ENCODE peak calls at places on chromosomes 5 and 9, in ten cellular contexts. One of them, this sample, is unnamed.

GRCh38 chr5:27494845-27495244 is 456.5 kb upstream of the CDH9 start:
- DNase-seq in activated T-cell treated with anti-CD3 and anti-CD28 coated beads, Interleukin-2, amount 50 U/mL, for 72 hours: no peak
- DNase-seq in dermis blood vessel endothelial cell: no peak
- DNase-seq in RPMI7951: peak
- DNase-seq in dorsolateral prefrontal cortex: no peak
- DNase-seq in GM23248: no peak
- DNase-seq in 8988T: no peak
- DNase-seq in aorta: no peak
- DNase-seq in HL-60: no peak
- DNase-seq in substantia nigra: no peak
- DNase-seq in this sample: no peak

GRCh38 chr5:38060354-38060753 is 198.0 kb upstream of the EGFLAM start:
- DNase-seq in substantia nigra: no peak
- DNase-seq in GM23248: peak
- DNase-seq in dermis blood vessel endothelial cell: no peak
- DNase-seq in 8988T: no peak
- DNase-seq in RPMI7951: peak
- DNase-seq in activated T-cell treated with anti-CD3 and anti-CD28 coated beads, Interleukin-2, amount 50 U/mL, for 72 hours: no peak
- DNase-seq in dorsolateral prefrontal cortex: no peak
- DNase-seq in aorta: no peak
- DNase-seq in HL-60: no peak
- DNase-seq in this sample: no peak

GRCh38 chr9:87479801-87480201 is 17.9 kb upstream of the DAPK1 start:
- DNase-seq in 8988T: no peak
- DNase-seq in RPMI7951: peak
- DNase-seq in dorsolateral prefrontal cortex: no peak
- DNase-seq in activated T-cell treated with anti-CD3 and anti-CD28 coated beads, Interleukin-2, amount 50 U/mL, for 72 hours: no peak
- DNase-seq in dermis blood vessel endothelial cell: no peak
- DNase-seq in HL-60: peak
- DNase-seq in GM23248: no peak
- DNase-seq in substantia nigra: no peak
- DNase-seq in aorta: no peak
- DNase-seq in this sample: no peak

GRCh38 chr9:133584559-133585476 is 24.4 kb downstream of the FAM163B start:
- DNase-seq in GM23248: peak
- DNase-seq in 8988T: no peak
- DNase-seq in RPMI7951: no peak
- DNase-seq in dermis blood vessel endothelial cell: no peak
- DNase-seq in aorta: no peak
- DNase-seq in HL-60: no peak
- DNase-seq in activated T-cell treated with anti-CD3 and anti-CD28 coated beads, Interleukin-2, amount 50 U/mL, for 72 hours: no peak
- DNase-seq in dorsolateral prefrontal cortex: no peak
- DNase-seq in substantia nigra: no peak
- DNase-seq in this sample: no peak

GRCh38 chr9:72353455-72354116 is 11.4 kb downstream of the ZFAND5 start:
- DNase-seq in aorta: no peak
- DNase-seq in HL-60: no peak
- DNase-seq in activated T-cell treated with anti-CD3 and anti-CD28 coated beads, Interleukin-2, amount 50 U/mL, for 72 hours: no peak
- DNase-seq in 8988T: no peak
- DNase-seq in dermis blood vessel endothelial cell: no peak
- DNase-seq in dorsolateral prefrontal cortex: no peak
- DNase-seq in GM23248: no peak
- DNase-seq in substantia nigra: no peak
- DNase-seq in RPMI7951: no peak
- DNase-seq in this sample: no peak

GRCh38 chr5:162684145-162684544 is 616.6 kb downstream of the GABRG2 start:
- DNase-seq in activated T-cell treated with anti-CD3 and anti-CD28 coated beads, Interleukin-2, amount 50 U/mL, for 72 hours: no peak
- DNase-seq in RPMI7951: no peak
- DNase-seq in 8988T: no peak
- DNase-seq in dorsolateral prefrontal cortex: no peak
- DNase-seq in substantia nigra: no peak
- DNase-seq in dermis blood vessel endothelial cell: no peak
- DNase-seq in aorta: no peak
- DNase-seq in GM23248: no peak
- DNase-seq in HL-60: no peak
- DNase-seq in this sample: no peak

GRCh38 chr5:159310492-159310891 is 19.8 kb downstream of the IL12B start:
- DNase-seq in HL-60: no peak
- DNase-seq in RPMI7951: no peak
- DNase-seq in activated T-cell treated with anti-CD3 and anti-CD28 coated beads, Interleukin-2, amount 50 U/mL, for 72 hours: peak
- DNase-seq in dermis blood vessel endothelial cell: no peak
- DNase-seq in GM23248: no peak
- DNase-seq in aorta: no peak
- DNase-seq in substantia nigra: no peak
- DNase-seq in dorsolateral prefrontal cortex: no peak
- DNase-seq in 8988T: no peak
- DNase-seq in this sample: peak

GRCh38 chr9:121942866-121943265 is 150.2 kb downstream of the TTLL11 start:
- DNase-seq in activated T-cell treated with anti-CD3 and anti-CD28 coated beads, Interleukin-2, amount 50 U/mL, for 72 hours: no peak
- DNase-seq in substantia nigra: no peak
- DNase-seq in HL-60: no peak
- DNase-seq in 8988T: no peak
- DNase-seq in RPMI7951: no peak
- DNase-seq in GM23248: no peak
- DNase-seq in dorsolateral prefrontal cortex: no peak
- DNase-seq in aorta: no peak
- DNase-seq in dermis blood vessel endothelial cell: no peak
- DNase-seq in this sample: no peak

GRCh38 chr9:137445930-137446431 is 4.8 kb upstream of the ENTPD8 start:
- DNase-seq in substantia nigra: no peak
- DNase-seq in dorsolateral prefrontal cortex: no peak
- DNase-seq in 8988T: no peak
- DNase-seq in activated T-cell treated with anti-CD3 and anti-CD28 coated beads, Interleukin-2, amount 50 U/mL, for 72 hours: no peak
- DNase-seq in GM23248: peak
- DNase-seq in RPMI7951: no peak
- DNase-seq in aorta: peak
- DNase-seq in dermis blood vessel endothelial cell: no peak
- DNase-seq in HL-60: no peak
- DNase-seq in this sample: no peak

GRCh38 chr9:108356806-108357205 is 499.0 kb downstream of the ACTL7B start:
- DNase-seq in activated T-cell treated with anti-CD3 and anti-CD28 coated beads, Interleukin-2, amount 50 U/mL, for 72 hours: no peak
- DNase-seq in substantia nigra: no peak
- DNase-seq in aorta: no peak
- DNase-seq in 8988T: no peak
- DNase-seq in HL-60: no peak
- DNase-seq in dermis blood vessel endothelial cell: no peak
- DNase-seq in RPMI7951: no peak
- DNase-seq in dorsolateral prefrontal cortex: no peak
- DNase-seq in GM23248: no peak
- DNase-seq in this sample: no peak

GRCh38 chr5:96565843-96566242 is 96.3 kb upstream of the CAST start:
- DNase-seq in dorsolateral prefrontal cortex: no peak
- DNase-seq in activated T-cell treated with anti-CD3 and anti-CD28 coated beads, Interleukin-2, amount 50 U/mL, for 72 hours: no peak
- DNase-seq in HL-60: no peak
- DNase-seq in substantia nigra: no peak
- DNase-seq in aorta: no peak
- DNase-seq in dermis blood vessel endothelial cell: peak
- DNase-seq in 8988T: no peak
- DNase-seq in RPMI7951: peak
- DNase-seq in GM23248: peak
- DNase-seq in this sample: peak

GRCh38 chr9:72362680-72363139 is 2.3 kb downstream of the ZFAND5 start:
- DNase-seq in substantia nigra: peak
- DNase-seq in aorta: no peak
- DNase-seq in GM23248: peak
- DNase-seq in dermis blood vessel endothelial cell: peak
- DNase-seq in dorsolateral prefrontal cortex: peak
- DNase-seq in HL-60: no peak
- DNase-seq in 8988T: peak
- DNase-seq in activated T-cell treated with anti-CD3 and anti-CD28 coated beads, Interleukin-2, amount 50 U/mL, for 72 hours: peak
- DNase-seq in RPMI7951: peak
- DNase-seq in this sample: peak

GRCh38 chr5:126878085-126878484 is 101.1 kb downstream of the LMNB1 start:
- DNase-seq in RPMI7951: no peak
- DNase-seq in dermis blood vessel endothelial cell: no peak
- DNase-seq in HL-60: no peak
- DNase-seq in 8988T: no peak
- DNase-seq in aorta: no peak
- DNase-seq in GM23248: no peak
- DNase-seq in substantia nigra: no peak
- DNase-seq in activated T-cell treated with anti-CD3 and anti-CD28 coated beads, Interleukin-2, amount 50 U/mL, for 72 hours: no peak
- DNase-seq in dorsolateral prefrontal cortex: no peak
- DNase-seq in this sample: peak